ENCODE peak calls at places on chromosomes 3 and 15, in four cellular contexts. One of them, this sample, is unnamed.

GRCh38 chr15:25372298-25372697 is 66.5 kb downstream of the UBE3A start:
- DNase-seq in epithelial cell of esophagus: peak
- DNase-seq in fibroblast of villous mesenchyme: peak
- DNase-seq in GM12878: no peak
- DNase-seq in this sample: no peak

GRCh38 chr15:31437686-31438085 is 111.1 kb downstream of the KLF13 start:
- DNase-seq in fibroblast of villous mesenchyme: no peak
- DNase-seq in epithelial cell of esophagus: no peak
- DNase-seq in GM12878: no peak
- DNase-seq in this sample: no peak

GRCh38 chr3:177603137-177603603 is 405.9 kb upstream of the TBL1XR1 start:
- DNase-seq in epithelial cell of esophagus: no peak
- DNase-seq in fibroblast of villous mesenchyme: peak
- DNase-seq in GM12878: no peak
- DNase-seq in this sample: no peak

GRCh38 chr15:40584191-40584590 is 9.9 kb upstream of the KNL1 start:
- DNase-seq in GM12878: no peak
- DNase-seq in fibroblast of villous mesenchyme: no peak
- DNase-seq in epithelial cell of esophagus: no peak
- DNase-seq in this sample: no peak

GRCh38 chr3:142180761-142181362 is 31.5 kb upstream of the TFDP2 start:
- DNase-seq in epithelial cell of esophagus: peak
- DNase-seq in GM12878: no peak
- DNase-seq in fibroblast of villous mesenchyme: peak
- DNase-seq in this sample: peak

GRCh38 chr3:122281891-122282290 is 43.2 kb upstream of the CSTA start:
- DNase-seq in GM12878: no peak
- DNase-seq in epithelial cell of esophagus: no peak
- DNase-seq in fibroblast of villous mesenchyme: no peak
- DNase-seq in this sample: no peak

GRCh38 chr15:81418427-81418826 is 44.4 kb upstream of the TMC3 start:
- DNase-seq in epithelial cell of esophagus: no peak
- DNase-seq in fibroblast of villous mesenchyme: no peak
- DNase-seq in GM12878: no peak
- DNase-seq in this sample: no peak

GRCh38 chr3:85535517-85535916 is 576.7 kb downstream of the CADM2 start:
- DNase-seq in fibroblast of villous mesenchyme: no peak
- DNase-seq in epithelial cell of esophagus: no peak
- DNase-seq in GM12878: no peak
- DNase-seq in this sample: no peak

GRCh38 chr3:8996681-8997121 is 33.4 kb upstream of the RAD18 start:
- DNase-seq in epithelial cell of esophagus: no peak
- DNase-seq in GM12878: no peak
- DNase-seq in fibroblast of villous mesenchyme: peak
- DNase-seq in this sample: peak
- TF ChIP-seq CTCF in epithelial cell of esophagus: no peak
- TF ChIP-seq CTCF in GM12878: no peak
- TF ChIP-seq CTCF in fibroblast of villous mesenchyme: peak
- TF ChIP-seq CTCF in this sample: no peak

GRCh38 chr3:13013151-13013561 is 60.1 kb downstream of the IQSEC1 start:
- DNase-seq in GM12878: no peak
- DNase-seq in epithelial cell of esophagus: no peak
- DNase-seq in fibroblast of villous mesenchyme: no peak
- DNase-seq in this sample: no peak
- TF ChIP-seq CTCF in GM12878: peak
- TF ChIP-seq CTCF in epithelial cell of esophagus: no peak
- TF ChIP-seq CTCF in fibroblast of villous mesenchyme: no peak
- TF ChIP-seq CTCF in this sample: no peak

GRCh38 chr3:42988566-42988965 is 9.5 kb downstream of the GASK1A start:
- DNase-seq in GM12878: no peak
- DNase-seq in fibroblast of villous mesenchyme: no peak
- DNase-seq in epithelial cell of esophagus: no peak
- DNase-seq in this sample: no peak
- TF ChIP-seq CTCF in GM12878: no peak
- TF ChIP-seq CTCF in fibroblast of villous mesenchyme: no peak
- TF ChIP-seq CTCF in epithelial cell of esophagus: no peak
- TF ChIP-seq CTCF in this sample: no peak

GRCh38 chr3:139096670-139097069 is 52.0 kb upstream of the PRR23C start:
- DNase-seq in epithelial cell of esophagus: no peak
- DNase-seq in fibroblast of villous mesenchyme: no peak
- DNase-seq in GM12878: no peak
- DNase-seq in this sample: no peak
- TF ChIP-seq CTCF in epithelial cell of esophagus: no peak
- TF ChIP-seq CTCF in fibroblast of villous mesenchyme: no peak
- TF ChIP-seq CTCF in GM12878: no peak
- TF ChIP-seq CTCF in this sample: no peak

GRCh38 chr15:63826513-63826912 is 7.2 kb downstream of the HERC1 start:
- DNase-seq in fibroblast of villous mesenchyme: peak
- DNase-seq in GM12878: no peak
- DNase-seq in epithelial cell of esophagus: peak
- DNase-seq in this sample: no peak
- TF ChIP-seq CTCF in fibroblast of villous mesenchyme: peak
- TF ChIP-seq CTCF in GM12878: peak
- TF ChIP-seq CTCF in epithelial cell of esophagus: no peak
- TF ChIP-seq CTCF in this sample: no peak

GRCh38 chr3:19467761-19468160 is 319.5 kb downstream of the KCNH8 start:
- DNase-seq in GM12878: no peak
- DNase-seq in fibroblast of villous mesenchyme: no peak
- DNase-seq in epithelial cell of esophagus: peak
- DNase-seq in this sample: no peak

GRCh38 chr3:19476298-19476697 is 328.0 kb downstream of the KCNH8 start:
- DNase-seq in epithelial cell of esophagus: no peak
- DNase-seq in GM12878: no peak
- DNase-seq in fibroblast of villous mesenchyme: no peak
- DNase-seq in this sample: no peak

GRCh38 chr3:19474169-19474568 is 325.9 kb downstream of the KCNH8 start:
- DNase-seq in epithelial cell of esophagus: no peak
- DNase-seq in GM12878: no peak
- DNase-seq in fibroblast of villous mesenchyme: no peak
- DNase-seq in this sample: no peak

DNA sequence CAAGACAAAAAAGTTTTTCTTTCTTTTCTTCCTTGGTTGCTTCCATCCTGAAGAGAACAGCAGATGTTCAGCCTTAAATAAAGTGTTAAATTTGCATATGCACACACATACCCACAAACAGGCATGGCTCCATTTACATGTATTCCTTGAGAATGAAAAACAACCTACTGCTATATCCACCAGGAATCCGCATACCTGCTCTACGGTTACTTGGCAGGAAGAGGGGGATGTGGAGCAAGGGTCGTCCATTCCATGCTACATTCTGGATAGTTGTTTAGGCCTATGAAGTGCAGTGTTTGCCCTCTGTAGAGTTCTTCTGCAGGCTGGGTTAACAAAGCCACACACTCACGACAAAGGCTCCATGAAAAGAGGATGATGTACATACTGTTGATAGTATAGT is 322.8 kb downstream of the KCNH8 start:
- DNase-seq in fibroblast of villous mesenchyme: no peak
- DNase-seq in GM12878: no peak
- DNase-seq in epithelial cell of esophagus: no peak
- DNase-seq in this sample: no peak
- TF ChIP-seq CTCF in fibroblast of villous mesenchyme: no peak
- TF ChIP-seq CTCF in GM12878: no peak
- TF ChIP-seq CTCF in epithelial cell of esophagus: no peak
- TF ChIP-seq CTCF in this sample: no peak

GRCh38 chr3:163056874-163057497 is 1560.4 kb downstream of the OTOL1 start:
- DNase-seq in GM12878: no peak
- DNase-seq in epithelial cell of esophagus: peak
- DNase-seq in fibroblast of villous mesenchyme: peak
- DNase-seq in this sample: peak
- TF ChIP-seq CTCF in GM12878: peak
- TF ChIP-seq CTCF in epithelial cell of esophagus: peak
- TF ChIP-seq CTCF in fibroblast of villous mesenchyme: peak
- TF ChIP-seq CTCF in this sample: peak

DNA sequence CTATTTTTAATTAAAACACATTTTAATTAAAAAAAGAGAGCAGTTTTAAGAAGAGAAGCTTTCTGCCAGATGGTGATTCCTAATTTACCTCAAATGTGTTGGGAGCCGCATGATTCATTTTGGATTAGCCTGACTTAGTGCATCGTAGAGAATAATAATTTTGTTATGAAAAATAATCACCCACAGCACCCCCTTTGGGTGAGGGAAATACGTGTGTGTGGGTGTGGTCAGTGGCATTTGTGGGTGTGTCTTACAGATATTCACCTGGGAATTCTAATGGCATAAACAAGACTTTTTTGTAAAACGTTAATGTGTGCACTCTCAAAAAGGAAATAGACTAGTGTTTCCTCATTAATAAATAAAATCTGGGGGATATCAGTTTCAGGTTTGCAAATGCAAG is 544.6 kb downstream of the MFSD1 start:
- DNase-seq in GM12878: no peak
- DNase-seq in fibroblast of villous mesenchyme: no peak
- DNase-seq in epithelial cell of esophagus: no peak
- DNase-seq in this sample: no peak
- TF ChIP-seq CTCF in GM12878: no peak
- TF ChIP-seq CTCF in fibroblast of villous mesenchyme: no peak
- TF ChIP-seq CTCF in epithelial cell of esophagus: no peak
- TF ChIP-seq CTCF in this sample: no peak

DNA sequence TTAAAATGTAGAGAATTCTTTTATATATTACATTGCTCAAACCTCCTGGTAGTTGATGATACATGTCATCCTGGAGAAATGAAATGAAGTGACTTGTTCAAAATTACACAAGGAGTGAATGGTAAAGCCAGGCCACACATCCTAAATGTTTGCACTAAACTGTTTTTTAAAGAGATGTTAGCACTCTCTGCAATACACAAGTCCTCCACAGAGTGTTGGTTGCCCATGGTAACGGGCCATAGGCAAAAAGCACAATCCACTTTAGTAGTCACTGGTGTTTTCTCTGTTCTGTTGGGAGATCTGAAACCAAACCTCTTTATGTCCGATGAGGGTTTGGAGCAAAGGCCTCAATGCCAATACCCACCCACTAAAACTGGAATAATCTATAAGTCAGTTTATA is 907.4 kb downstream of the NTRK3 start:
- DNase-seq in GM12878: no peak
- DNase-seq in epithelial cell of esophagus: no peak
- DNase-seq in fibroblast of villous mesenchyme: peak
- DNase-seq in this sample: no peak
- TF ChIP-seq CTCF in GM12878: no peak
- TF ChIP-seq CTCF in epithelial cell of esophagus: no peak
- TF ChIP-seq CTCF in fibroblast of villous mesenchyme: no peak
- TF ChIP-seq CTCF in this sample: no peak